ENCODE peak calls at places on chromosomes 11 and 22, in ten cellular contexts. B is Peyer's patch, M is IMR-90, R is esophagus squamous epithelium, T is heart left ventricle, Q is transverse colon, G is esophagus muscularis mucosa, U is right lobe of liver, E is prostate gland, F is breast epithelium. X is an unnamed sample.

GRCh38 chr11:98455500-98456186 is 565.1 kb upstream of the CNTN5 start:
- DNase-seq in B (no peak), M (no peak), R (no peak), T (no peak), Q (no peak), G (no peak), U (no peak), E (no peak), F (no peak), X (no peak)

GRCh38 chr11:69644071-69644961 is 3.4 kb downstream of the CCND1 start:
- DNase-seq in B (no peak), M (peak; percentile 92), R (no peak), T (peak; percentile 89), Q (peak; percentile 67), G (no peak), U (peak; percentile 64), E (peak; percentile 85), F (peak; percentile 82), X (peak; percentile 87)

GRCh38 chr11:118343981-118344521 is at the start of gene CD3G:
- DNase-seq in B (peak; percentile 77), M (no peak), R (no peak), T (no peak), Q (peak; percentile 32), G (peak; percentile 89), U (no peak), E (no peak), F (no peak), X (peak; percentile 26)

GRCh38 chr11:68552542-68552941 is 92.0 kb downstream of the PPP6R3 start:
- DNase-seq in B (no peak), M (no peak), R (no peak), T (no peak), Q (no peak), G (no peak), U (no peak), E (no peak), F (no peak), X (no peak)

GRCh38 chr22:44870021-44870420 is 117.6 kb downstream of the ARHGAP8 start:
- DNase-seq in B (no peak), M (peak; percentile 49), R (no peak), T (peak; percentile 28), Q (no peak), G (no peak), U (no peak), E (no peak), F (no peak), X (no peak)

GRCh38 chr11:119363081-119363861 is 16.8 kb upstream of the MFRP start:
- DNase-seq in B (no peak), M (no peak), R (no peak), T (peak; percentile 70), Q (no peak), G (no peak), U (peak; percentile 40), E (no peak), F (no peak), X (no peak)

GRCh38 chr22:29186302-29186701 is 19.4 kb upstream of the EMID1 start:
- DNase-seq in B (no peak), M (no peak), R (no peak), T (no peak), Q (no peak), G (no peak), U (no peak), E (no peak), F (no peak), X (no peak)

GRCh38 chr11:1733009-1733715 is 17.2 kb downstream of the IFITM10 start:
- DNase-seq in B (peak; percentile 37), M (no peak), R (no peak), T (no peak), Q (no peak), G (no peak), U (no peak), E (no peak), F (no peak), X (no peak)

GRCh38 chr22:27348634-27349033 is 452.9 kb downstream of the MN1 start:
- DNase-seq in B (no peak), M (peak; percentile 43), R (no peak), T (no peak), Q (no peak), G (no peak), U (no peak), E (no peak), F (no peak), X (no peak)

GRCh38 chr11:68961245-68961644 is 19.5 kb downstream of the MRGPRD start:
- DNase-seq in B (no peak), M (no peak), R (no peak), T (no peak), Q (no peak), G (no peak), U (no peak), E (no peak), F (no peak), X (no peak)

GRCh38 chr22:44046485-44047141 is 22.5 kb downstream of the PARVB start:
- DNase-seq in B (no peak), M (no peak), R (no peak), T (peak; percentile 66), Q (no peak), G (no peak), U (no peak), E (no peak), F (no peak), X (no peak)

GRCh38 chr11:113553235-113553634 is 78.0 kb upstream of the DRD2 start:
- DNase-seq in B (no peak), M (peak; percentile 89), R (no peak), T (no peak), Q (no peak), G (no peak), U (no peak), E (no peak), F (no peak), X (no peak)

GRCh38 chr11:108897071-108897481 is 232.2 kb downstream of the DDX10 start:
- DNase-seq in B (no peak), M (peak; percentile 63), R (no peak), T (no peak), Q (no peak), G (no peak), U (no peak), E (no peak), F (no peak), X (no peak)

GRCh38 chr11:89452780-89453179 is 38.4 kb downstream of the NOX4 start:
- DNase-seq in B (no peak), M (no peak), R (no peak), T (no peak), Q (no peak), G (no peak), U (no peak), E (no peak), F (no peak), X (no peak)

GRCh38 chr11:133809525-133810178 is 35.7 kb downstream of the SPATA19 start:
- DNase-seq in B (no peak), M (no peak), R (no peak), T (no peak), Q (no peak), G (no peak), U (no peak), E (no peak), F (no peak), X (no peak)
- H3K27me3 ChIP-seq in B (no peaks in the 10 kb centered on the region), M (no peaks in the 10 kb centered on the region), R (peaks cover 4% of the 10 kb centered on the region), T (no peaks in the 10 kb centered on the region), Q (no peaks in the 10 kb centered on the region), G (peaks cover 62% of the 10 kb centered on the region), U (no peaks in the 10 kb centered on the region), E (peaks cover 4% of the 10 kb centered on the region), F (no peaks in the 10 kb centered on the region), X (no peaks in the 10 kb centered on the region)

GRCh38 chr22:38681784-38682335 is at the start of gene TOMM22:
- DNase-seq in B (peak; percentile 94), M (peak; percentile 83), R (peak; percentile 30), T (peak; percentile 94), Q (peak; percentile 91), G (peak; percentile 96), U (peak; percentile 91), E (peak; percentile 89), F (peak; percentile 85), X (peak; percentile 91)
- TF ChIP-seq CTCF in B (peak; percentile 57), M (peak; percentile 82), R (peak; percentile 75), T (peak; percentile 53), Q (peak; percentile 43), G (peak; percentile 84), U (peak; percentile 75), E (peak; percentile 82), F (no peak), X (no peak)

GRCh38 chr11:10459029-10459970 is 4.2 kb downstream of the AMPD3 start:
- DNase-seq in B (peak; percentile 63), M (no peak), R (no peak), T (no peak), Q (no peak), G (peak; percentile 86), U (no peak), E (no peak), F (no peak), X (no peak)
- TF ChIP-seq POLR2A in B (no peak), M (no peak), R (no peak), T (no peak), Q (no peak), G (no peak), U (no peak), E (no peak), F (no peak), X (no peak)

GRCh38 chr22:19085233-19086043 is 36.8 kb downstream of the DGCR2 start:
- DNase-seq in B (no peak), M (peak; percentile 52), R (no peak), T (no peak), Q (no peak), G (no peak), U (no peak), E (no peak), F (no peak), X (no peak)
- H3K27me3 ChIP-seq in B (no peaks in the 10 kb centered on the region), M (no peaks in the 10 kb centered on the region), R (no peaks in the 10 kb centered on the region), T (no peaks in the 10 kb centered on the region), Q (no peaks in the 10 kb centered on the region), G (no peaks in the 10 kb centered on the region), U (no peaks in the 10 kb centered on the region), E (no peaks in the 10 kb centered on the region), F (no peaks in the 10 kb centered on the region), X (no peaks in the 10 kb centered on the region)

GRCh38 chr11:85137597-85137996 is 489.5 kb downstream of the DLG2 start:
- DNase-seq in B (no peak), M (no peak), R (no peak), T (no peak), Q (no peak), G (no peak), U (peak; percentile 23), E (peak; percentile 6), F (no peak), X (no peak)
- TF ChIP-seq CTCF in B (no peak), M (no peak), R (no peak), T (no peak), Q (no peak), G (no peak), U (no peak), E (no peak), F (no peak), X (no peak)

DNA sequence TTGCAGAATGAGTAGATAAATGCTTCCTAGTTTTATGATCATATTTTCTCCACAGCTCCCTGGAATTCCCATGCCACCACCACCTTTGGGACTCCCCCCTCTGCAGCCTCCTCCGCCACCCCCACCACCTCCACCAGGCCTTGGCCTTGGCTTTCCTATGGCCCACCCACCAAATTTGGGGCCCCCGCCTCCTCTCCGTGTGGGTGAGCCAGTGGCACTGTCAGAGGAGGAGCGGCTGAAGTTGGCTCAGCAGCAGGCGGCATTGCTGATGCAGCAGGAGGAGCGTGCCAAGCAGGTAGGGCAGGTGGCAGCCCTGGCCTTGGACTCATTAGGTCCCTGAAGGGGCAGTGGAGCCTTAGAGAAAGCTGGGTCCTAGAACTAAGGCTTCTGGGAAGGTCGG is 2.9 kb downstream of the SF3B2 start:
- DNase-seq in B (no peak), M (no peak), R (no peak), T (no peak), Q (no peak), G (no peak), U (no peak), E (no peak), F (no peak), X (no peak)
- TF ChIP-seq POLR2A in B (no peak), M (no peak), R (no peak), T (no peak), Q (no peak), G (no peak), U (no peak), E (no peak), F (no peak), X (no peak)

GRCh38 chr11:2931416-2931746 is 2.2 kb upstream of the PHLDA2 start:
- DNase-seq in B (no peak), M (no peak), R (no peak), T (no peak), Q (no peak), G (no peak), U (no peak), E (no peak), F (peak; percentile 45), X (no peak)
- H3K27me3 ChIP-seq in B (no peaks in the 10 kb centered on the region), M (no peaks in the 10 kb centered on the region), R (no peaks in the 10 kb centered on the region), T (peaks cover 35% of the 10 kb centered on the region), Q (no peaks in the 10 kb centered on the region), G (peaks cover 48% of the 10 kb centered on the region), U (no peaks in the 10 kb centered on the region), E (no peaks in the 10 kb centered on the region), F (no peaks in the 10 kb centered on the region), X (no peaks in the 10 kb centered on the region)

X was measured in stomach.